ENCODE peak calls at places on chromosomes 6 and 20, in five cellular contexts. B is GM23338, P is A549, D is SK-N-SH, U is Panc1. I is an unnamed sample.

GRCh38 chr6:153003294-153003645 is 761 bp upstream of the MTRF1L start:
- DNase-seq in B (peak), P (no peak), D (peak), U (no peak), I (no peak)

GRCh38 chr6:111989743-111990142 is 64.2 kb upstream of the CCN6 start:
- DNase-seq in B (no peak), P (no peak), U (no peak), D (no peak), I (no peak)

GRCh38 chr20:21096321-21097043 is 9.7 kb downstream of the LINC00237 start:
- DNase-seq in P (no peak), U (peak), B (peak), D (peak), I (no peak)

GRCh38 chr6:140980265-140980887 is 1152.3 kb upstream of the GJE1 start:
- DNase-seq in P (no peak), U (no peak), B (peak), D (no peak), I (no peak)

GRCh38 chr6:86147859-86148258 is 505.2 kb upstream of the SYNCRIP start:
- DNase-seq in P (no peak), B (peak), U (no peak), D (no peak), I (no peak)

GRCh38 chr20:16415079-16415478 is 158.2 kb downstream of the KIF16B start:
- DNase-seq in U (no peak), B (no peak), P (no peak), D (no peak), I (no peak)

GRCh38 chr6:90484903-90485302 is 102.0 kb downstream of the MAP3K7 start:
- DNase-seq in U (no peak), D (no peak), B (peak), P (no peak), I (no peak)

GRCh38 chr20:41046716-41047115 is 18.1 kb downstream of the TOP1 start:
- DNase-seq in U (no peak), D (no peak), B (no peak), P (no peak), I (no peak)

GRCh38 chr6:75149696-75150095 is 56.2 kb downstream of the COL12A1 start:
- DNase-seq in D (no peak), P (no peak), U (no peak), B (no peak), I (no peak)

GRCh38 chr6:11055127-11055627 is 11.1 kb upstream of the ELOVL2 start:
- DNase-seq in U (no peak), P (no peak), B (no peak), D (no peak), I (no peak)

GRCh38 chr6:41413250-41413649 is 77.8 kb downstream of the NCR2 start:
- DNase-seq in B (peak), P (no peak), U (no peak), D (no peak), I (no peak)

GRCh38 chr20:3751664-3752385 is 15.7 kb downstream of the ADISSP start:
- DNase-seq in B (peak), P (no peak), U (no peak), D (peak), I (no peak)

GRCh38 chr6:100161782-100162181 is 167.8 kb upstream of the MCHR2 start:
- DNase-seq in U (no peak), P (no peak), D (no peak), B (no peak), I (no peak)

GRCh38 chr6:56292505-56293181 is 45.3 kb upstream of the COL21A1 start:
- DNase-seq in P (peak), U (peak), B (peak), D (peak), I (peak)

GRCh38 chr6:1199981-1200637 is 111.8 kb upstream of the FOXQ1 start:
- DNase-seq in B (no peak), P (no peak), D (no peak), U (no peak), I (no peak)

GRCh38 chr20:18657575-18657974 is 69.7 kb downstream of the DTD1 start:
- DNase-seq in D (no peak), P (no peak), B (no peak), U (no peak), I (no peak)

GRCh38 chr6:55925292-55925691 is 49.9 kb upstream of the BMP5 start:
- DNase-seq in P (peak), U (peak), D (no peak), B (no peak), I (no peak)

GRCh38 chr6:88165087-88165876 is 865 bp downstream of the CNR1 start:
- DNase-seq in U (no peak), D (no peak), B (no peak), P (no peak), I (no peak)

GRCh38 chr6:33950891-33951889 is 147.4 kb upstream of the MLN start:
- DNase-seq in P (no peak), D (no peak), U (no peak), B (no peak), I (no peak)

GRCh38 chr20:1636621-1637020 is 16.8 kb upstream of the SIRPB1 start:
- DNase-seq in P (no peak), B (peak), U (no peak), D (no peak), I (no peak)

GRCh38 chr6:149840345-149841075 is 23.6 kb downstream of the LRP11 start:
- DNase-seq in P (peak), B (peak), U (peak), D (peak), I (peak)

GRCh38 chr6:51934098-51934497 is 153.3 kb downstream of the PKHD1 start:
- DNase-seq in D (peak), U (no peak), P (peak), B (peak), I (no peak)

GRCh38 chr6:166656269-166657206 is 29.5 kb upstream of the RPS6KA2 start:
- DNase-seq in B (peak), U (no peak), D (no peak), P (no peak), I (no peak)

GRCh38 chr20:41158082-41158625 is 20.8 kb downstream of the PLCG1 start:
- DNase-seq in U (no peak), P (no peak), D (no peak), B (no peak), I (no peak)

GRCh38 chr20:5548112-5548511 is 202.1 kb upstream of the SHLD1 start:
- DNase-seq in B (no peak), D (no peak), P (no peak), U (no peak), I (no peak)

GRCh38 chr20:44014807-44015732 is 100.4 kb downstream of the TOX2 start:
- DNase-seq in B (no peak), U (no peak), D (peak), P (no peak), I (no peak)

GRCh38 chr20:23152308-23152892 is 66.3 kb upstream of the CD93 start:
- DNase-seq in P (no peak), B (no peak), D (no peak), U (no peak), I (peak)

DNA sequence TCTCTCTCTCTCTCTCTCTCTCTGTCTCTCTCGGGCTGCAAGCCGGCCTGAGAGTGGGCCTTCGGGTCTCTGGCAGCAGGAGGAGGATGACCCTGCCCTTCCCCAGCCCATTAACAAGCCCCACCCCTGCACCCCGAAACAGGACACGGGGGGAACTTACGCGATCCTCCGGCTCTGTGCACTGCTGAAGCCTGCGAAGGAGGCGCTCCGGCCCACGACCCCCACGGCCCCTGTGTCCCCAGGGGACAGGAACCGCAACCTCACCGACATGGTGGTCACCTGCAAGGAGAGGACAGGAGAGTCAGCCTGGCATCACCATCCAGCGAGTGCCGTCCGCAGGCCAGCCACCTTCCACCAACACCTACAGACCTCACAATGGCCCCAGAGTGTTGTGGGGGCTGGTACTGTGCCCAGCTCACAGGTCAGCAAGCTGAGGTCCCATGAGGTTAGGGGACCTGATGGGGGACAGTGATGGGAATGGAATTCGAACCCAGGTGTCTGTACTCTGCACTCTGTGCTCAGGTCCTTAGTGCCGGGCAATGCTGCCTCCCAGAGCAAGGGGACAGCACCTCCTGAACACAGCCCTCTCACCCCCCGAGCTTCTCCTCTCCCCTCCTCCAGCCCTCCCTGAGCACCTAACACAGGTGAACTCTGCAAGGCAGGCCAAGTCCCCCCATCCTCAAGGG is 60.6 kb downstream of the RIPOR3 start:
- DNase-seq in D (no peak), B (no peak), U (no peak), P (no peak), I (no peak)
- TF ChIP-seq REST in D (no peak), B (no peak), U (no peak), P (no peak), I (no peak)

DNA sequence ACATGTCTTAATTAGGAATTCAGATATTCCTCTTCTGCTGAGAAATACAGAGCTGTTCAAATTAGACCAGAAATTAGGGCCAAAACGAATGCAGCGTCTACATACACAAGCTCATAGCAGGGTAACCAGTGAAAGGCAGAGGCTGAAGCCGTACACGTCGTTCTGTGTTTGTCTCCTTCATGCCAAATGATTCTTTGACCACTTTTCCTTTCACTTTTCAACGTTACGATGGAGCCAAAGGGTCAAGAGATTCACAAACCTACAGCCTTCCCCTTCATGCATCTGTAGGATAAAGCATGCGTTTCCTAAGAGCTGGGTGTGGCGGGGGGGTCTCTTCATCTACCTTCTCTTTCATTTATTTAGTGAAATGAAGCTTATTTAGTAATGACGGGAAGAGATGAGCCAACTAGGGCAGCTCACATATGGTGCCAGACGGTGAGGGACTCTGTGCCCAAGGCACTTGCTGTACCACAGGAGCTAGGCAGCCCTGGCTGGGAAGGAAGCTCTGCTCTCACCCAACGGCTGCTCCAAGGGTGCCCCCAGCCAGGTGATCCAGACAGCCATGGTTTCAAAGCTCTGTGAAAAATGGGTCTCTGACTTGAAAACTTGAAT is 178.0 kb downstream of the ATXN1 start:
- DNase-seq in U (no peak), B (no peak), P (no peak), D (no peak), I (no peak)
- TF ChIP-seq REST in U (no peak), B (no peak), P (no peak), D (no peak), I (no peak)

GRCh38 chr20:54078296-54078695 is 7.9 kb upstream of the BCAS1 start:
- DNase-seq in D (no peak), B (no peak), U (no peak), P (no peak), I (no peak)
- TF ChIP-seq REST in D (no peak), B (no peak), U (no peak), P (no peak), I (peak)

DNA sequence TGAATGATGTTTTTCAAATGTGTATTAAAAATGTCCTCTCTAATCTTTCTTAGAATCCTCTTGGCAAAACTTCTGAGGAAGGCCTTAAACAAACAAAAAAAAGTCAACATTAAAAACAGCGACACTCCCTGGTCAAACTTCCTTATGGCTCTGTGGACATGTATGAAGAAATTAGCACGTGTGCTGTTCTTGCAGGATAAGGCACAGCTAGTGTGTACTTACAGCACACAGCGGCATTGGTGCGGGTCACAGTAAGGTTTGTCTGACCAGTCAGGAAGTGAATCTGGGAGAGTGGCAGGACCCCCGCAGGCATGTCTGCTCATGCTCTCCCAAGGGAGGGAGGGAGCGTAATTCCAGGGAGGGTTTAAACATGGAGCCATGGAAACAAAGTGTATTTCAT is 38.8 kb downstream of the SLC22A1 start:
- DNase-seq in D (no peak), B (no peak), P (no peak), U (no peak), I (no peak)
- TF ChIP-seq REST in D (no peak), B (no peak), P (no peak), U (no peak), I (no peak)

GRCh38 chr6:84779380-84779779 is 15.0 kb upstream of the TBX18 start:
- DNase-seq in U (no peak), P (no peak), B (no peak), D (no peak), I (no peak)
- TF ChIP-seq REST in U (no peak), P (no peak), B (no peak), D (no peak), I (no peak)

GRCh38 chr6:37559060-37559459 is 59.4 kb upstream of the CCDC167 start:
- DNase-seq in D (no peak), U (no peak), B (no peak), P (no peak), I (no peak)

GRCh38 chr6:37558646-37559045 is 59.0 kb upstream of the CCDC167 start:
- DNase-seq in U (no peak), B (no peak), P (no peak), D (no peak), I (no peak)

GRCh38 chr6:37556884-37557644 is 57.4 kb upstream of the CCDC167 start:
- DNase-seq in D (no peak), B (no peak), P (no peak), U (no peak), I (no peak)

GRCh38 chr6:37557645-37558114 is 58.0 kb upstream of the CCDC167 start:
- DNase-seq in U (no peak), B (no peak), P (no peak), D (no peak), I (no peak)

GRCh38 chr6:37558158-37558557 is 58.5 kb upstream of the CCDC167 start:
- DNase-seq in P (no peak), D (no peak), B (no peak), U (no peak), I (no peak)
- TF ChIP-seq REST in P (no peak), D (no peak), B (no peak), U (no peak), I (no peak)

GRCh38 chr20:9508696-9509178 is 5.7 kb upstream of the LAMP5 start:
- DNase-seq in U (no peak), B (peak), P (no peak), D (no peak), I (no peak)
- TF ChIP-seq REST in U (no peak), B (no peak), P (no peak), D (no peak), I (no peak)

DNA sequence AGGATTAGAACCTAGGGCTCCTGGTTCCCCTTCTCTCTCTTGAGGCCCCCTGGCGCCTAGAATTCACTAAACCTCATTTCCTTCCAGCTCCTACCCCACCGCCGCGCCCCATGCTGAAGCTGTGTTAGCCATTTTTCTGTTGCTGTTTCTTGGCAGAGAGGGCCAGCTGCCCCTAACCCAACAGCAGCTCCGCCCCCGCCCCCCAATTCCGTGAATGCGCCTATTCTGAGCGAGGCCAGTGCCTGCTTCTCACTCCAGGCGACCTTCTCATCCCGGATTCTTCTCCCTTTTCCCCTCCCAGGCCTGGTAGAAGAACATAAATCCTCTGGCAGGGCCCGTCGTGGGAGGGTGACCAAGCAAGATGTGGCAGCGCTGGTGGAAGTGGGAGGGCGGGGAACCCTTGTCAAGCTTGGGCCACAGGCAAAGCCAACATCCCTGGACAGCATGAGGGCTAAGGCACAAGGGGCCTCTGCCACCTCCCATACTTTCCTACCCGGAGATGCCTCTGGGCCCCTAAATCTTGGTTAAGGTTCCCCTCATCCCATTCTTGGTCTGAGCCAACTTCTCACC is 521 bp downstream of the RBPJL start:
- DNase-seq in D (no peak), B (peak), P (no peak), U (no peak), I (no peak)
- TF ChIP-seq REST in D (no peak), B (no peak), P (no peak), U (no peak), I (no peak)

GRCh38 chr6:169960531-169960890 is 209.1 kb downstream of the ERMARD start:
- DNase-seq in P (no peak), U (no peak), D (peak), B (no peak), I (no peak)

GRCh38 chr6:169961772-169962561 is 210.5 kb downstream of the ERMARD start:
- DNase-seq in P (no peak), B (peak), U (no peak), D (peak), I (no peak)

GRCh38 chr6:169960003-169960344 is 208.6 kb downstream of the ERMARD start:
- DNase-seq in U (no peak), B (no peak), P (no peak), D (peak), I (no peak)

GRCh38 chr6:169959129-169960002 is 207.9 kb downstream of the ERMARD start:
- DNase-seq in U (no peak), B (peak), P (no peak), D (peak), I (peak)

GRCh38 chr6:169960891-169961611 is 209.6 kb downstream of the ERMARD start:
- DNase-seq in B (no peak), P (no peak), D (peak), U (no peak), I (no peak)
- TF ChIP-seq REST in B (no peak), P (no peak), D (no peak), U (no peak), I (no peak)

GRCh38 chr6:27332692-27333641 is 20.9 kb upstream of the POM121L2 start:
- DNase-seq in D (peak), U (peak), P (peak), B (peak), I (peak)
- TF ChIP-seq REST in D (no peak), U (no peak), P (no peak), B (no peak), I (no peak)

I was measured in HL-60.